ENCODE peak calls at places on chromosomes 13 and 19, in six cellular contexts. One of them, this sample, is unnamed. For H3K27me3, the result is how much of the 10 kb centered on the place peaks cover.

GRCh38 chr19:32012206-32012605 is 333.2 kb upstream of the ZNF507 start:
- DNase-seq in thoracic aorta: no peak
- DNase-seq in astrocyte: no peak
- DNase-seq in heart right ventricle: no peak
- DNase-seq in CD8-positive, alpha-beta T cell: no peak
- DNase-seq in colonic mucosa: no peak
- DNase-seq in this sample: no peak

GRCh38 chr13:28579334-28579733 is 79.6 kb upstream of the POMP start:
- DNase-seq in CD8-positive, alpha-beta T cell: no peak
- DNase-seq in thoracic aorta: no peak
- DNase-seq in colonic mucosa: no peak
- DNase-seq in astrocyte: no peak
- DNase-seq in heart right ventricle: no peak
- DNase-seq in this sample: no peak

GRCh38 chr13:67736646-67737420 is 506.7 kb upstream of the PCDH9 start:
- DNase-seq in astrocyte: peak
- DNase-seq in heart right ventricle: no peak
- DNase-seq in thoracic aorta: no peak
- DNase-seq in CD8-positive, alpha-beta T cell: no peak
- DNase-seq in colonic mucosa: peak
- DNase-seq in this sample: peak

GRCh38 chr13:113005997-113006396 is 37.0 kb downstream of the MCF2L start:
- DNase-seq in astrocyte: no peak
- DNase-seq in colonic mucosa: no peak
- DNase-seq in thoracic aorta: no peak
- DNase-seq in heart right ventricle: no peak
- DNase-seq in CD8-positive, alpha-beta T cell: no peak
- DNase-seq in this sample: no peak

GRCh38 chr19:46717034-46717715 is at the start of gene PRKD2:
- DNase-seq in astrocyte: peak
- DNase-seq in CD8-positive, alpha-beta T cell: peak
- DNase-seq in thoracic aorta: peak
- DNase-seq in colonic mucosa: peak
- DNase-seq in heart right ventricle: peak
- DNase-seq in this sample: no peak

GRCh38 chr19:19305066-19305465 is 15.2 kb downstream of the SUGP1 start:
- DNase-seq in colonic mucosa: no peak
- DNase-seq in CD8-positive, alpha-beta T cell: no peak
- DNase-seq in thoracic aorta: no peak
- DNase-seq in astrocyte: no peak
- DNase-seq in heart right ventricle: no peak
- DNase-seq in this sample: no peak

GRCh38 chr13:60620611-60621395 is 223.8 kb downstream of the TDRD3 start:
- DNase-seq in heart right ventricle: no peak
- DNase-seq in astrocyte: peak
- DNase-seq in thoracic aorta: no peak
- DNase-seq in CD8-positive, alpha-beta T cell: no peak
- DNase-seq in colonic mucosa: no peak
- DNase-seq in this sample: no peak

GRCh38 chr13:38661276-38661675 is 25.6 kb upstream of the FREM2 start:
- DNase-seq in CD8-positive, alpha-beta T cell: no peak
- DNase-seq in colonic mucosa: no peak
- DNase-seq in astrocyte: peak
- DNase-seq in heart right ventricle: no peak
- DNase-seq in thoracic aorta: no peak
- DNase-seq in this sample: no peak

GRCh38 chr19:33726756-33727155 is 69.9 kb upstream of the KCTD15 start:
- DNase-seq in thoracic aorta: no peak
- DNase-seq in astrocyte: no peak
- DNase-seq in heart right ventricle: no peak
- DNase-seq in colonic mucosa: no peak
- DNase-seq in CD8-positive, alpha-beta T cell: no peak
- DNase-seq in this sample: no peak

GRCh38 chr19:14544977-14545715 is 15.8 kb downstream of the TECR start:
- DNase-seq in CD8-positive, alpha-beta T cell: no peak
- DNase-seq in astrocyte: no peak
- DNase-seq in thoracic aorta: no peak
- DNase-seq in heart right ventricle: peak
- DNase-seq in colonic mucosa: no peak
- DNase-seq in this sample: no peak

GRCh38 chr13:110250258-110250891 is 56.6 kb downstream of the COL4A1 start:
- DNase-seq in CD8-positive, alpha-beta T cell: no peak
- DNase-seq in thoracic aorta: no peak
- DNase-seq in colonic mucosa: no peak
- DNase-seq in astrocyte: peak
- DNase-seq in heart right ventricle: peak
- DNase-seq in this sample: no peak

GRCh38 chr19:35497406-35497805 is 7.1 kb upstream of the KRTDAP start:
- DNase-seq in colonic mucosa: no peak
- DNase-seq in heart right ventricle: no peak
- DNase-seq in thoracic aorta: no peak
- DNase-seq in astrocyte: no peak
- DNase-seq in CD8-positive, alpha-beta T cell: no peak
- DNase-seq in this sample: no peak

GRCh38 chr13:45445053-45445452 is 19.7 kb upstream of the COG3 start:
- DNase-seq in thoracic aorta: no peak
- DNase-seq in colonic mucosa: no peak
- DNase-seq in heart right ventricle: no peak
- DNase-seq in astrocyte: no peak
- DNase-seq in CD8-positive, alpha-beta T cell: no peak
- DNase-seq in this sample: no peak

GRCh38 chr13:29761160-29761559 is 89.3 kb downstream of the UBL3 start:
- DNase-seq in heart right ventricle: no peak
- DNase-seq in thoracic aorta: no peak
- DNase-seq in CD8-positive, alpha-beta T cell: no peak
- DNase-seq in colonic mucosa: no peak
- DNase-seq in astrocyte: no peak
- DNase-seq in this sample: no peak

GRCh38 chr13:29761815-29762214 is 88.6 kb downstream of the UBL3 start:
- DNase-seq in colonic mucosa: no peak
- DNase-seq in CD8-positive, alpha-beta T cell: no peak
- DNase-seq in astrocyte: no peak
- DNase-seq in thoracic aorta: no peak
- DNase-seq in heart right ventricle: no peak
- DNase-seq in this sample: no peak

GRCh38 chr13:29763426-29764180 is 86.8 kb downstream of the UBL3 start:
- DNase-seq in colonic mucosa: peak
- DNase-seq in thoracic aorta: no peak
- DNase-seq in CD8-positive, alpha-beta T cell: no peak
- DNase-seq in heart right ventricle: no peak
- DNase-seq in astrocyte: no peak
- DNase-seq in this sample: no peak

GRCh38 chr13:29758591-29759114 is 91.8 kb downstream of the UBL3 start:
- DNase-seq in colonic mucosa: peak
- DNase-seq in astrocyte: no peak
- DNase-seq in thoracic aorta: no peak
- DNase-seq in CD8-positive, alpha-beta T cell: peak
- DNase-seq in heart right ventricle: no peak
- DNase-seq in this sample: no peak

GRCh38 chr13:29760561-29760960 is 89.9 kb downstream of the UBL3 start:
- DNase-seq in heart right ventricle: no peak
- DNase-seq in astrocyte: peak
- DNase-seq in colonic mucosa: no peak
- DNase-seq in thoracic aorta: no peak
- DNase-seq in CD8-positive, alpha-beta T cell: no peak
- DNase-seq in this sample: no peak
- TF ChIP-seq CTCF in heart right ventricle: no peak
- TF ChIP-seq CTCF in astrocyte: no peak
- TF ChIP-seq CTCF in colonic mucosa: no peak
- TF ChIP-seq CTCF in thoracic aorta: no peak
- TF ChIP-seq CTCF in CD8-positive, alpha-beta T cell: no peak
- TF ChIP-seq CTCF in this sample: no peak

GRCh38 chr19:40565910-40566495 is 10.7 kb upstream of the SHKBP1 start:
- DNase-seq in colonic mucosa: no peak
- DNase-seq in CD8-positive, alpha-beta T cell: no peak
- DNase-seq in thoracic aorta: no peak
- DNase-seq in heart right ventricle: no peak
- DNase-seq in astrocyte: no peak
- DNase-seq in this sample: no peak
- H3K27me3 ChIP-seq in colonic mucosa: under half
- H3K27me3 ChIP-seq in CD8-positive, alpha-beta T cell: under half
- H3K27me3 ChIP-seq in thoracic aorta: under half
- H3K27me3 ChIP-seq in heart right ventricle: half or more
- H3K27me3 ChIP-seq in astrocyte: under half
- H3K27me3 ChIP-seq in this sample: under half

GRCh38 chr13:20161951-20162300 is 1.1 kb upstream of the GJA3 start:
- DNase-seq in CD8-positive, alpha-beta T cell: no peak
- DNase-seq in heart right ventricle: no peak
- DNase-seq in colonic mucosa: no peak
- DNase-seq in thoracic aorta: no peak
- DNase-seq in astrocyte: no peak
- DNase-seq in this sample: no peak

GRCh38 chr13:20157387-20157786 is 3.5 kb downstream of the GJA3 start:
- DNase-seq in CD8-positive, alpha-beta T cell: no peak
- DNase-seq in astrocyte: no peak
- DNase-seq in heart right ventricle: no peak
- DNase-seq in colonic mucosa: no peak
- DNase-seq in thoracic aorta: no peak
- DNase-seq in this sample: no peak

GRCh38 chr13:20160346-20161274 is at the start of gene GJA3:
- DNase-seq in heart right ventricle: peak
- DNase-seq in thoracic aorta: no peak
- DNase-seq in CD8-positive, alpha-beta T cell: peak
- DNase-seq in colonic mucosa: no peak
- DNase-seq in astrocyte: peak
- DNase-seq in this sample: no peak

GRCh38 chr13:20159646-20160345 is 1.1 kb downstream of the GJA3 start:
- DNase-seq in colonic mucosa: no peak
- DNase-seq in heart right ventricle: no peak
- DNase-seq in CD8-positive, alpha-beta T cell: no peak
- DNase-seq in thoracic aorta: no peak
- DNase-seq in astrocyte: peak
- DNase-seq in this sample: no peak

GRCh38 chr13:20161275-20161950 is 561 bp upstream of the GJA3 start:
- DNase-seq in heart right ventricle: peak
- DNase-seq in astrocyte: no peak
- DNase-seq in thoracic aorta: no peak
- DNase-seq in CD8-positive, alpha-beta T cell: peak
- DNase-seq in colonic mucosa: no peak
- DNase-seq in this sample: no peak
- H3K4me3 ChIP-seq in heart right ventricle: peak
- H3K4me3 ChIP-seq in astrocyte: peak
- H3K4me3 ChIP-seq in thoracic aorta: peak
- H3K4me3 ChIP-seq in CD8-positive, alpha-beta T cell: peak
- H3K4me3 ChIP-seq in colonic mucosa: peak
- H3K4me3 ChIP-seq in this sample: peak

DNA sequence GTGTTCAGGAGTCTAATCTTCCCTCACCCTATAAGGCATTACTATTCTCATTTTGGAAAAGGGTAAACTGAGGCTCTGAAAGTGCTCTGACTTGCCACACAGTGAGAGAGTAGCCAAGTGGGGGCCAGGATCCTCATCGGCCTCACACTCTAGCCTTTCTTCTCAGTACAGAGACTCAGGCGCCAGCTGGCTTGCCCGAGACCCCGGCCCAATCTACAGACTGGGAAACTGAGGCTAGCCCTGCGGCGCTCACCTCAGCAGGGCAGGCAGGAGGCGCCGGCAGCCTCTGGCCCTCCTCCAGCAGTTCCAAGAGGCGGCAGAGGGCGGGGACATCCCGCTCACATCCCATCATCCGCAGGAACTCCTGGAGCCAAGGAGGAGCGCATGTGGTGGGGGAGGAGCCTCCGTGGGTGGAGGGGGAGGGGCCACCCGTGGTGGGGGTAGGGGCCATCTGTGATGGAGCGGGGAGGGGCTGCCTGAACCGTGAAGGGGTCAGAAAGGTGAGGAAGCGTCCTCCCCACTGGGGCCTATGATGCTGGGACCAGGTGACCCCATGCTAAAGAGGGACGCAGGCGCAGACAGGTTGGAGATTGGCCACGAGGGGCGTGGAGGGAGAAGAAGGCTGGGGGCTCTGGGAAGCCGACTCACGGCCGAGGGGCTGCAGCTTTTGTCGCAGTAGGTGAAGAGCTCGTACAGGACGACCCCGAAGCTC is 8.7 kb upstream of the INSL3 start:
- DNase-seq in colonic mucosa: peak
- DNase-seq in heart right ventricle: no peak
- DNase-seq in CD8-positive, alpha-beta T cell: no peak
- DNase-seq in thoracic aorta: no peak
- DNase-seq in astrocyte: peak
- DNase-seq in this sample: peak
- TF ChIP-seq CTCF in colonic mucosa: no peak
- TF ChIP-seq CTCF in heart right ventricle: no peak
- TF ChIP-seq CTCF in CD8-positive, alpha-beta T cell: no peak
- TF ChIP-seq CTCF in thoracic aorta: no peak
- TF ChIP-seq CTCF in astrocyte: no peak
- TF ChIP-seq CTCF in this sample: no peak

GRCh38 chr13:27001705-27002104 is 169.9 kb downstream of the USP12 start:
- DNase-seq in colonic mucosa: no peak
- DNase-seq in heart right ventricle: no peak
- DNase-seq in astrocyte: no peak
- DNase-seq in CD8-positive, alpha-beta T cell: no peak
- DNase-seq in thoracic aorta: no peak
- DNase-seq in this sample: no peak

GRCh38 chr13:26996965-26997752 is 174.5 kb downstream of the USP12 start:
- DNase-seq in thoracic aorta: no peak
- DNase-seq in heart right ventricle: no peak
- DNase-seq in colonic mucosa: no peak
- DNase-seq in CD8-positive, alpha-beta T cell: no peak
- DNase-seq in astrocyte: no peak
- DNase-seq in this sample: no peak

GRCh38 chr13:26998265-26998664 is 173.3 kb downstream of the USP12 start:
- DNase-seq in astrocyte: no peak
- DNase-seq in thoracic aorta: no peak
- DNase-seq in heart right ventricle: no peak
- DNase-seq in colonic mucosa: no peak
- DNase-seq in CD8-positive, alpha-beta T cell: no peak
- DNase-seq in this sample: no peak

GRCh38 chr13:27000686-27001085 is 170.9 kb downstream of the USP12 start:
- DNase-seq in thoracic aorta: no peak
- DNase-seq in colonic mucosa: no peak
- DNase-seq in heart right ventricle: no peak
- DNase-seq in astrocyte: no peak
- DNase-seq in CD8-positive, alpha-beta T cell: no peak
- DNase-seq in this sample: no peak

DNA sequence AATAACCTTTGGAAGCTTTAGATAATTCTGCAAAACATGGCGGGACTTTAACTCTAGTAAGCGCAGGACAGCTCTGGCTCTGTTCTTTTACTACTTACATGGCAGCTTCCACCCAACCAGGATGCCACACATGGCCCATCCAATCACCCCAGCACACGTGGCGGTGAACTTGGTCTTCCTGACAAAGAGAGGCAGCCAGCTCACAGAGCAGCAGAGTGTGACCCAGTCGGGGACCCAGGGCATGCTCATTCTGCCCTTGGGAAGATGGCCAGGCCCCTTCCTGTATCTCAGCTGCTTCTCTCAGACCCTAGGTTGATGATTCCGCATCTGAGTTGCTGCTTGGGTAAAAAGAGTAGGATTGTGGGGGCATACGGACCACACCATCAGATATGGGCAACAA is 172.1 kb downstream of the USP12 start:
- DNase-seq in CD8-positive, alpha-beta T cell: no peak
- DNase-seq in thoracic aorta: no peak
- DNase-seq in astrocyte: no peak
- DNase-seq in colonic mucosa: no peak
- DNase-seq in heart right ventricle: no peak
- DNase-seq in this sample: no peak
- H3K27me3 ChIP-seq in CD8-positive, alpha-beta T cell: under half
- H3K27me3 ChIP-seq in thoracic aorta: under half
- H3K27me3 ChIP-seq in astrocyte: under half
- H3K27me3 ChIP-seq in colonic mucosa: under half
- H3K27me3 ChIP-seq in heart right ventricle: under half
- H3K27me3 ChIP-seq in this sample: under half

This sample was measured in kidney epithelial cell.